ENCODE peak calls at places on chromosome 19, in five cellular contexts. One of them, this sample, is unnamed.

GRCh38 chr19:32816555-32817099 is 52.9 kb downstream of the SLC7A9 start:
- DNase-seq in neural progenitor cell: no peak
- DNase-seq in PC-9: peak; percentile 6
- DNase-seq in OCI-LY7: no peak
- DNase-seq in GM23338: peak; percentile 67
- DNase-seq in this sample: no peak

GRCh38 chr19:4861147-4861546 is 6.3 kb downstream of the PLIN3 start:
- DNase-seq in OCI-LY7: no peak
- DNase-seq in neural progenitor cell: no peak
- DNase-seq in GM23338: no peak
- DNase-seq in PC-9: peak; percentile 58
- DNase-seq in this sample: no peak

GRCh38 chr19:18657590-18658365 is 20.9 kb downstream of the KLHL26 start:
- DNase-seq in OCI-LY7: no peak
- DNase-seq in neural progenitor cell: peak; percentile 74
- DNase-seq in PC-9: peak; percentile 31
- DNase-seq in GM23338: peak; percentile 78
- DNase-seq in this sample: no peak

GRCh38 chr19:35641515-35642151 is at the start of gene ETV2:
- DNase-seq in neural progenitor cell: peak; percentile 61
- DNase-seq in GM23338: peak; percentile 79
- DNase-seq in PC-9: no peak
- DNase-seq in OCI-LY7: peak; percentile 35
- DNase-seq in this sample: no peak

GRCh38 chr19:18928018-18928805 is 8.7 kb downstream of the DDX49 start:
- DNase-seq in PC-9: no peak
- DNase-seq in OCI-LY7: no peak
- DNase-seq in neural progenitor cell: no peak
- DNase-seq in GM23338: no peak
- DNase-seq in this sample: no peak

GRCh38 chr19:17073869-17074627 is 1.2 kb downstream of the HAUS8 start:
- DNase-seq in neural progenitor cell: no peak
- DNase-seq in OCI-LY7: peak; percentile 85
- DNase-seq in GM23338: peak; percentile 62
- DNase-seq in PC-9: no peak
- DNase-seq in this sample: peak; percentile 85

GRCh38 chr19:33310606-33311325 is 8.4 kb upstream of the CEBPA start:
- DNase-seq in PC-9: no peak
- DNase-seq in neural progenitor cell: no peak
- DNase-seq in OCI-LY7: no peak
- DNase-seq in GM23338: peak; percentile 45
- DNase-seq in this sample: no peak

GRCh38 chr19:12800873-12801465 is 631 bp downstream of the PRDX2 start:
- DNase-seq in neural progenitor cell: peak; percentile 70
- DNase-seq in GM23338: peak; percentile 69
- DNase-seq in OCI-LY7: peak; percentile 54
- DNase-seq in PC-9: no peak
- DNase-seq in this sample: peak; percentile 16

GRCh38 chr19:45442927-45443461 is 19.3 kb upstream of the ERCC1 start:
- DNase-seq in OCI-LY7: peak; percentile 71
- DNase-seq in PC-9: no peak
- DNase-seq in GM23338: peak; percentile 69
- DNase-seq in neural progenitor cell: peak; percentile 55
- DNase-seq in this sample: no peak
- H3K27ac ChIP-seq in OCI-LY7: peak overlapping the region; percentile 26
- H3K27ac ChIP-seq in PC-9: peak overlapping the region; percentile 6
- H3K27ac ChIP-seq in GM23338: peak overlapping the region; percentile 47
- H3K27ac ChIP-seq in neural progenitor cell: no peak overlapping the region
- H3K27ac ChIP-seq in this sample: no peak overlapping the region

GRCh38 chr19:50053119-50053518 is 27.3 kb downstream of the ZNF473 start:
- DNase-seq in GM23338: no peak
- DNase-seq in OCI-LY7: no peak
- DNase-seq in neural progenitor cell: no peak
- DNase-seq in PC-9: no peak
- DNase-seq in this sample: no peak

GRCh38 chr19:50050406-50051223 is 24.8 kb downstream of the ZNF473 start:
- DNase-seq in GM23338: peak; percentile 89
- DNase-seq in PC-9: no peak
- DNase-seq in OCI-LY7: peak; percentile 81
- DNase-seq in neural progenitor cell: peak; percentile 39
- DNase-seq in this sample: no peak

GRCh38 chr19:50047686-50048085 is 21.9 kb downstream of the ZNF473 start:
- DNase-seq in GM23338: no peak
- DNase-seq in PC-9: no peak
- DNase-seq in OCI-LY7: no peak
- DNase-seq in neural progenitor cell: no peak
- DNase-seq in this sample: no peak

GRCh38 chr19:50046649-50047503 is 21.1 kb downstream of the ZNF473 start:
- DNase-seq in neural progenitor cell: no peak
- DNase-seq in PC-9: no peak
- DNase-seq in OCI-LY7: peak; percentile 74
- DNase-seq in GM23338: peak; percentile 87
- DNase-seq in this sample: no peak

DNA sequence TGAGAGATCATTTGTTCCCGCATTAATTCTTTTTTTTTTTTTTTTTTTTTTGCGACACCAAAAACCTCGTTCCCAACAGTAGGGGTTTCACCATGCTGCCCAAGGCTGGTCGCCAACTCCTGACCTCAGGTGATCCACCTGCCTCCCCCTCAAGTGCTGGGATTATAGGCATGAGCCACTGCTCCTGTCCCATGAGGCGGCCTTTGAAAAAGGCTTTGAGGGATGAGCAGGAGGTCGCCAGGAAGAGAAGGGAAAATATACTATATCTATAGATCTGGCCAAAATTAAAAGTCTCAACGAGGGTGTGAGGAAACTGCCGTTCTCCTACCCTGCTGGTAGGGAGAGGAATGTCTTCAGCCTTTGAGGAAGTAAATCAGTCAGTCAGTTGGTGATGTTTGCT is 26.2 kb downstream of the ZNF473 start:
- DNase-seq in neural progenitor cell: no peak
- DNase-seq in GM23338: no peak
- DNase-seq in PC-9: no peak
- DNase-seq in OCI-LY7: no peak
- DNase-seq in this sample: no peak
- H4K20me1 ChIP-seq in neural progenitor cell: no peaks in the 10 kb centered on the region
- H4K20me1 ChIP-seq in GM23338: no peaks in the 10 kb centered on the region
- H4K20me1 ChIP-seq in PC-9: no peaks in the 10 kb centered on the region
- H4K20me1 ChIP-seq in OCI-LY7: no peaks in the 10 kb centered on the region
- H4K20me1 ChIP-seq in this sample: no peaks in the 10 kb centered on the region

GRCh38 chr19:38799104-38799503 is 10.1 kb downstream of the LGALS7B start:
- DNase-seq in PC-9: peak; percentile 46
- DNase-seq in GM23338: no peak
- DNase-seq in OCI-LY7: no peak
- DNase-seq in neural progenitor cell: no peak
- DNase-seq in this sample: no peak
- H3K27ac ChIP-seq in PC-9: peak overlapping the region; percentile 96
- H3K27ac ChIP-seq in GM23338: no peak overlapping the region
- H3K27ac ChIP-seq in OCI-LY7: no peak overlapping the region
- H3K27ac ChIP-seq in neural progenitor cell: no peak overlapping the region
- H3K27ac ChIP-seq in this sample: no peak overlapping the region

DNA sequence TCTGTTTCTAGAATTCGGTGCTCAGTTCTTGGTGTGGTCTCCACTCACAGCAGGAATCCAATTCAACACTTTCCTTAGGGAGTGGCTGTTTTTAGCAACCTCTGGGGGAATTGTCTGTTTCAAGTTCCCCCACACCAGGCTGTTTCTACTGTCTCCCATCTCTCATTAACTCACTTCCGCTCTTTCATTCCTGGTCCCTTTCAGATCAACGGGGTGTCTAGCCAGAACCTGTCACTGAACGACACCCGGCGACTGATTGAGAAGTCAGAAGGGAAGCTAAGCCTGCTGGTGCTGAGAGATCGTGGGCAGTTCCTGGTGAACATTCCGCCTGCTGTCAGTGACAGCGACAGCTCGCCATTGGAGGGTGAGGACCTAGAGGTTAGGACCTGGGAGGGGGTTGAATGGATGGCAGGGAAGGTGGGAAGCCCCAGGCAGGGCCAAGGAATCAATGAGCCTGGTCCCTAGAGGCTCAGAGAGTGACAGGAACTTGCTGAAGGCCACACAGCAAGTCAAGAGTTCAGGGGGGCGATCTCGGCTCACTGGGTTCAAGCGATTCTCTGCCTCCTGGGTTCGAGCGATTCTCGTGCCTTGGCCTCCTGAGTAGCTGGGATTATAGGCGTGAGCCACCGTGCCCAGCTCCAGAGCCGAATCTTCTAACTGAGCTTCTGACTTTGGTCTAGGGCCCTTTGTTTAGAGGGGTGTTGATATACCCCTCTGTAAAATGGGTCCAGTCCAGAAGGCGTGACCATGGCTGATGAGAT is 25.5 kb downstream of the TJP3 start:
- DNase-seq in GM23338: no peak
- DNase-seq in neural progenitor cell: no peak
- DNase-seq in PC-9: no peak
- DNase-seq in OCI-LY7: no peak
- DNase-seq in this sample: no peak
- H4K20me1 ChIP-seq in GM23338: no peaks in the 10 kb centered on the region
- H4K20me1 ChIP-seq in neural progenitor cell: no peaks in the 10 kb centered on the region
- H4K20me1 ChIP-seq in PC-9: no peaks in the 10 kb centered on the region
- H4K20me1 ChIP-seq in OCI-LY7: no peaks in the 10 kb centered on the region
- H4K20me1 ChIP-seq in this sample: no peaks in the 10 kb centered on the region

GRCh38 chr19:38733241-38733492 is 11.1 kb downstream of the CAPN12 start:
- DNase-seq in OCI-LY7: no peak
- DNase-seq in neural progenitor cell: no peak
- DNase-seq in PC-9: no peak
- DNase-seq in GM23338: no peak
- DNase-seq in this sample: no peak

GRCh38 chr19:38733493-38734175 is 10.6 kb downstream of the CAPN12 start:
- DNase-seq in PC-9: no peak
- DNase-seq in neural progenitor cell: no peak
- DNase-seq in GM23338: no peak
- DNase-seq in OCI-LY7: peak; percentile 10
- DNase-seq in this sample: no peak

GRCh38 chr19:38730731-38731589 is 13.3 kb downstream of the CAPN12 start:
- DNase-seq in OCI-LY7: no peak
- DNase-seq in neural progenitor cell: no peak
- DNase-seq in PC-9: no peak
- DNase-seq in GM23338: no peak
- DNase-seq in this sample: no peak

GRCh38 chr19:38730470-38730730 is 13.9 kb downstream of the CAPN12 start:
- DNase-seq in neural progenitor cell: no peak
- DNase-seq in GM23338: no peak
- DNase-seq in PC-9: no peak
- DNase-seq in OCI-LY7: no peak
- DNase-seq in this sample: no peak

DNA sequence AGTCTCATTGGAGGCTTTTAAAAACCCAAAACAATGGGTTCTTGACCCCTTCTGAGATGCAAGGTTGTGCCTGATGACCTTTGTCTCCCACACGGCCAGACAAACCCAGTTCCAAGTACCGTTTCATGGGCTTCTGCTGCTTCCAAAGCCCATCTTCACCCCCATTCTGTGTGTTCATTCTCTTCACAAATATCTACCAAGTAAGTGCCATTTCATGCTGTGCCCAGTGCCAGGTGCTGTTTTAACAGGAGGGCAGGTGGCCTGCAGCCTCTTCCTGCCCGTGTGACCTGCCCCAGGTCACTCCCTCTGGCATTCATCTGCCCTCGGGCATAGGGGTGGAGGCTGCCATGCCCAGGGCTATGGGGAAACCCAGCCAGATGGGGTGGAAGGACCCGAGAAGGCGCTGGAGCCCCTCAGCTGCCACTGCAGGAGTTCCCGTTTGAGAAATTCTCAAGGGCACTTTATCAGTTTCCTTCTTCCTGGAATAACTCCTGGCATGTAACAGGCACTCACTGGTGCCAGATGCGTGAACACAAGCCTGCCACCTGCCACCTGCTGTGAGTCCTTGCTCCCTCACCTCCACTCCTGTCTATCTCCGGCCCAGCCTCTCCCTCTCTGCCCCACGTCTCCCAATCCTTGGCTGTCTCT is 12.5 kb downstream of the CAPN12 start:
- DNase-seq in GM23338: no peak
- DNase-seq in neural progenitor cell: no peak
- DNase-seq in OCI-LY7: no peak
- DNase-seq in PC-9: peak; percentile 60
- DNase-seq in this sample: no peak
- H3K27ac ChIP-seq in GM23338: no peak overlapping the region
- H3K27ac ChIP-seq in neural progenitor cell: no peak overlapping the region
- H3K27ac ChIP-seq in OCI-LY7: no peak overlapping the region
- H3K27ac ChIP-seq in PC-9: peak overlapping the region; percentile 58
- H3K27ac ChIP-seq in this sample: no peak overlapping the region

DNA sequence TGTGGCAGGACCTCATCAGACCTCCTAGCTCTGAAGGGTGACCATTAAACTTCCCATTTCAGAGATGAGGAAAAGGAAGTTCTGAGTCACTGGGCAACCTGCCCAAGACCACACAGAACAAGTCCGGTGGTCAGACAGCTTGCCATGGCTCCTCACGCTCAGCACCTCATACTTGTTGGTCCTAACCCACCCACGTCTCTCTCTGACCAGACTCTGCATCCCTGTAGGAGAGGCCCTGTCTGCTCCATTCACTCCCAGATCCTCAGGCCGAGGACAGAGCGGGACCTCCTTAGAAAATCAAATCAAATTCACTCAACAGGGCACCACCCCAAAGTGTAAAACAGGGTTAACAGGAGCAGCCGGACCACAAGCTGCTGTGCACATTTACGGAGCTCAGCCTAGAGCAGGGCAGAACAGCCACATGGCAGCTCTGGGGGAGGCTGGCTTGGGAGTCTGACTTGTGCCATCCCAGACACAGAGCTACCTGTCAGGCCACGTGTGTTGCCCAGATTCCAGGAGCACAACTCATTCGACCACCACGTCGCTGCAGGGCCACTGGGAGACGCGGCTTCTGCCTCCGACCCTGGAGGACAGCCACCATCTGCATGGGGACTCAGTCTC is 1.7 kb downstream of the MIER2 start:
- DNase-seq in OCI-LY7: no peak
- DNase-seq in GM23338: no peak
- DNase-seq in neural progenitor cell: no peak
- DNase-seq in PC-9: peak; percentile 54
- DNase-seq in this sample: no peak
- H4K20me1 ChIP-seq in OCI-LY7: peaks cover 15% of the 10 kb centered on the region
- H4K20me1 ChIP-seq in GM23338: peaks cover 44% of the 10 kb centered on the region
- H4K20me1 ChIP-seq in neural progenitor cell: peaks cover 54% of the 10 kb centered on the region
- H4K20me1 ChIP-seq in PC-9: peaks cover 32% of the 10 kb centered on the region
- H4K20me1 ChIP-seq in this sample: no peaks in the 10 kb centered on the region

GRCh38 chr19:45643024-45643926 is 4.1 kb upstream of the EML2 start:
- DNase-seq in PC-9: peak; percentile 75
- DNase-seq in OCI-LY7: peak; percentile 90
- DNase-seq in GM23338: peak; percentile 92
- DNase-seq in neural progenitor cell: peak; percentile 91
- DNase-seq in this sample: peak; percentile 87
- H3K27ac ChIP-seq in PC-9: peak overlapping the region; percentile 88
- H3K27ac ChIP-seq in OCI-LY7: peak overlapping the region; percentile 86
- H3K27ac ChIP-seq in GM23338: no peak overlapping the region
- H3K27ac ChIP-seq in neural progenitor cell: no peak overlapping the region
- H3K27ac ChIP-seq in this sample: peak overlapping the region; percentile 49

GRCh38 chr19:48284891-48285290 is 15.0 kb downstream of the ZNF114 start:
- DNase-seq in GM23338: no peak
- DNase-seq in PC-9: no peak
- DNase-seq in neural progenitor cell: no peak
- DNase-seq in OCI-LY7: no peak
- DNase-seq in this sample: no peak
- H4K20me1 ChIP-seq in GM23338: peaks cover 10% of the 10 kb centered on the region
- H4K20me1 ChIP-seq in PC-9: no peaks in the 10 kb centered on the region
- H4K20me1 ChIP-seq in neural progenitor cell: no peaks in the 10 kb centered on the region
- H4K20me1 ChIP-seq in OCI-LY7: no peaks in the 10 kb centered on the region
- H4K20me1 ChIP-seq in this sample: no peaks in the 10 kb centered on the region

DNA sequence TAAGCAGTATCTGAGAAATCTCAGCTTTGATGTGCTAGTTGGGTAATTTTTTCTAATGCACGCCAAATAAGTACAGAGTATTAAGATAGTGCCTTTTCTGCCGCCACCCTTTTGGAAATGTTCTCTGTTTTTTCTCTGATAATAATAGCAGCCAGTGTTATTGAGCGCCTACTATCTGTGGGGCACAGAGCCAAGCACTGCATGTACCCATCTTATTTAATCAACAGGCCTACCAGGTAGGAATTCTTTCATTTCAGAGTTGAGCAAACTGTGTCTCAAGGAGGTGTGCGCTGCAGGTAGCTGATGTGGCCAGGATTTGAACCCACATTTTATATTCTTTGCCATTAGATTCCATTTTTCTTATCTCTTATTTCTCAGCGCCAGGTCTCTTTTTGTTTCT is 1.4 kb downstream of the EPN1 start:
- DNase-seq in neural progenitor cell: no peak
- DNase-seq in PC-9: no peak
- DNase-seq in OCI-LY7: peak; percentile 34
- DNase-seq in GM23338: no peak
- DNase-seq in this sample: no peak
- H3K27ac ChIP-seq in neural progenitor cell: no peak overlapping the region
- H3K27ac ChIP-seq in PC-9: no peak overlapping the region
- H3K27ac ChIP-seq in OCI-LY7: peak overlapping the region; percentile 97
- H3K27ac ChIP-seq in GM23338: no peak overlapping the region
- H3K27ac ChIP-seq in this sample: peak overlapping the region; percentile 87